ENCODE peak calls at places on chromosomes 2 and 18, in five cellular contexts. W is HT-29; E is activated naive CD4-positive, alpha-beta T cell treated with anti-CD3 and anti-CD28 coated beads, Interleukin-2, amount 10 ng/mL, durations not matched to agents 7 days and 5 days; U is NCI-H1105 treated with DMSO at 0.1 percent for 48 hours; O is WTC11. V is an unnamed sample.

GRCh38 chr2:231463698-231464575 is at the start of gene NCL:
- DNase-seq in E (peak; percentile 93), O (peak; percentile 84), W (peak; percentile 81), U (peak; percentile 73), V (peak; percentile 82)

GRCh38 chr2:102708847-102709559 is 52.8 kb upstream of the TMEM182 start:
- DNase-seq in O (no peak), E (no peak), U (no peak), W (peak; percentile 47), V (no peak)

GRCh38 chr18:79917351-79918088 is 33.9 kb downstream of the SLC66A2 start:
- DNase-seq in U (no peak), E (no peak), O (no peak), W (no peak), V (no peak)

GRCh38 chr2:68512352-68512751 is 45.0 kb downstream of the APLF start:
- DNase-seq in E (no peak), U (no peak), W (no peak), O (no peak), V (no peak)

GRCh38 chr2:20516291-20516645 is 69.4 kb downstream of the RHOB start:
- DNase-seq in E (no peak), O (no peak), W (no peak), U (no peak), V (no peak)

GRCh38 chr18:463442-464310 is 36.8 kb downstream of the COLEC12 start:
- DNase-seq in W (no peak), E (no peak), O (no peak), U (no peak), V (no peak)

GRCh38 chr2:88167740-88168139 is 2.4 kb upstream of the THNSL2 start:
- DNase-seq in U (no peak), E (no peak), O (no peak), W (no peak), V (no peak)

GRCh38 chr2:56239437-56239836 is 55.6 kb downstream of the CCDC85A start:
- DNase-seq in W (peak; percentile 13), U (no peak), O (no peak), E (no peak), V (no peak)

GRCh38 chr2:224807153-224807964 is 91.2 kb upstream of the CCDC195 start:
- DNase-seq in U (peak; percentile 32), E (no peak), W (peak; percentile 14), O (no peak), V (no peak)

GRCh38 chr2:6993230-6993640 is 76.0 kb downstream of the RNF144A start:
- DNase-seq in U (no peak), W (no peak), E (no peak), O (no peak), V (no peak)

GRCh38 chr2:240596491-240596931 is 10.0 kb downstream of the CAPN10 start:
- DNase-seq in W (no peak), U (no peak), O (no peak), E (no peak), V (no peak)

GRCh38 chr2:185316383-185316782 is 422.2 kb upstream of the FSIP2 start:
- DNase-seq in U (no peak), O (no peak), W (no peak), E (no peak), V (no peak)

GRCh38 chr2:143575340-143575739 is 446.1 kb downstream of the ARHGAP15 start:
- DNase-seq in U (no peak), W (peak; percentile 7), E (no peak), O (peak; percentile 11), V (no peak)

GRCh38 chr2:102449370-102449974 is 23.6 kb upstream of the SLC9A4 start:
- DNase-seq in E (peak; percentile 82), W (peak; percentile 49), U (peak; percentile 24), O (peak; percentile 51), V (no peak)

GRCh38 chr2:88892207-88892606 is 200.7 kb downstream of the RPIA start:
- DNase-seq in U (no peak), O (no peak), E (no peak), W (no peak), V (no peak)

GRCh38 chr2:205800804-205801203 is 118.5 kb downstream of the NRP2 start:
- DNase-seq in W (no peak), E (no peak), U (no peak), O (no peak), V (no peak)

GRCh38 chr2:201649442-201649841 is 6.1 kb upstream of the TMEM237 start:
- DNase-seq in O (no peak), E (no peak), U (no peak), W (no peak), V (no peak)

GRCh38 chr2:158998486-158999248 is 30.2 kb downstream of the TANC1 start:
- DNase-seq in U (no peak), E (no peak), O (no peak), W (no peak), V (no peak)

GRCh38 chr2:67641709-67642397 is 244.7 kb downstream of the ETAA1 start:
- DNase-seq in E (no peak), U (peak; percentile 8), W (no peak), O (no peak), V (no peak)

GRCh38 chr2:3575534-3576324 is 669 bp downstream of the RPS7 start:
- DNase-seq in O (no peak), E (peak; percentile 55), U (no peak), W (peak; percentile 31), V (no peak)

GRCh38 chr18:4391859-4392258 is 63.2 kb downstream of the DLGAP1 start:
- DNase-seq in W (no peak), U (no peak), E (no peak), O (no peak), V (no peak)

GRCh38 chr2:1553671-1554295 is 140.5 kb downstream of the TPO start:
- DNase-seq in U (no peak), E (no peak), O (no peak), W (peak; percentile 82), V (no peak)

GRCh38 chr2:197599285-197599965 is 76.0 kb downstream of the RFTN2 start:
- DNase-seq in W (peak; percentile 51), U (no peak), E (peak; percentile 42), O (peak; percentile 32), V (no peak)

GRCh38 chr18:74856967-74857366 is 259.3 kb downstream of the ZNF407 start:
- DNase-seq in W (no peak), O (no peak), U (no peak), E (no peak), V (peak; percentile 52)

GRCh38 chr2:28004086-28004485 is 113.6 kb downstream of the BABAM2 start:
- DNase-seq in W (no peak), O (no peak), U (no peak), E (no peak), V (no peak)

GRCh38 chr2:64854773-64855237 is 134.4 kb upstream of the SLC1A4 start:
- DNase-seq in W (no peak), U (no peak), E (no peak), O (no peak), V (no peak)

V was measured in NCI-H1436.